ENCODE peak calls at places on chromosomes 3 and 15, in nine cellular contexts. One of them, this sample, is unnamed.

GRCh38 chr15:70344666-70345065 is 246.9 kb upstream of the TLE3 start:
- DNase-seq in WERI-Rb-1: peak; percentile 62
- DNase-seq in left ventricle myocardium inferior: no peak
- DNase-seq in adrenal gland: no peak
- DNase-seq in SK-N-SH: no peak
- DNase-seq in endothelial cell of umbilical vein: no peak
- DNase-seq in heart left ventricle: no peak
- DNase-seq in heart right ventricle: no peak
- DNase-seq in left lung: no peak
- DNase-seq in this sample: no peak

GRCh38 chr3:183857863-183858262 is 26.8 kb downstream of the PARL start:
- DNase-seq in left lung: no peak
- DNase-seq in left ventricle myocardium inferior: no peak
- DNase-seq in heart left ventricle: no peak
- DNase-seq in WERI-Rb-1: no peak
- DNase-seq in adrenal gland: no peak
- DNase-seq in SK-N-SH: no peak
- DNase-seq in endothelial cell of umbilical vein: no peak
- DNase-seq in heart right ventricle: no peak
- DNase-seq in this sample: peak; percentile 18

GRCh38 chr3:177569823-177570657 is 372.8 kb upstream of the TBL1XR1 start:
- DNase-seq in heart right ventricle: no peak
- DNase-seq in WERI-Rb-1: no peak
- DNase-seq in left lung: no peak
- DNase-seq in endothelial cell of umbilical vein: no peak
- DNase-seq in heart left ventricle: no peak
- DNase-seq in SK-N-SH: no peak
- DNase-seq in left ventricle myocardium inferior: no peak
- DNase-seq in adrenal gland: no peak
- DNase-seq in this sample: no peak

GRCh38 chr3:190825389-190826016 is 37.0 kb downstream of the GMNC start:
- DNase-seq in endothelial cell of umbilical vein: no peak
- DNase-seq in adrenal gland: no peak
- DNase-seq in left ventricle myocardium inferior: no peak
- DNase-seq in heart left ventricle: no peak
- DNase-seq in WERI-Rb-1: no peak
- DNase-seq in heart right ventricle: no peak
- DNase-seq in SK-N-SH: no peak
- DNase-seq in left lung: no peak
- DNase-seq in this sample: no peak

GRCh38 chr3:10672422-10672821 is 143.6 kb upstream of the SLC6A11 start:
- DNase-seq in adrenal gland: no peak
- DNase-seq in SK-N-SH: no peak
- DNase-seq in heart left ventricle: no peak
- DNase-seq in left lung: no peak
- DNase-seq in WERI-Rb-1: no peak
- DNase-seq in endothelial cell of umbilical vein: no peak
- DNase-seq in heart right ventricle: peak; percentile 12
- DNase-seq in left ventricle myocardium inferior: peak; percentile 23
- DNase-seq in this sample: no peak

GRCh38 chr3:99783009-99783573 is 34.6 kb upstream of the CMSS1 start:
- DNase-seq in adrenal gland: no peak
- DNase-seq in heart right ventricle: no peak
- DNase-seq in left lung: no peak
- DNase-seq in heart left ventricle: no peak
- DNase-seq in SK-N-SH: no peak
- DNase-seq in endothelial cell of umbilical vein: no peak
- DNase-seq in WERI-Rb-1: no peak
- DNase-seq in left ventricle myocardium inferior: no peak
- DNase-seq in this sample: peak; percentile 85

GRCh38 chr3:41199866-41200668 is 762 bp downstream of the CTNNB1 start:
- DNase-seq in heart left ventricle: no peak
- DNase-seq in endothelial cell of umbilical vein: peak; percentile 54
- DNase-seq in SK-N-SH: peak; percentile 85
- DNase-seq in adrenal gland: peak; percentile 18
- DNase-seq in heart right ventricle: peak; percentile 42
- DNase-seq in WERI-Rb-1: peak; percentile 24
- DNase-seq in left ventricle myocardium inferior: peak; percentile 37
- DNase-seq in left lung: no peak
- DNase-seq in this sample: no peak

GRCh38 chr3:171860830-171861535 is 17.8 kb downstream of the TMEM212 start:
- DNase-seq in SK-N-SH: no peak
- DNase-seq in WERI-Rb-1: no peak
- DNase-seq in adrenal gland: no peak
- DNase-seq in heart right ventricle: peak; percentile 74
- DNase-seq in endothelial cell of umbilical vein: peak; percentile 96
- DNase-seq in left lung: no peak
- DNase-seq in left ventricle myocardium inferior: no peak
- DNase-seq in heart left ventricle: no peak
- DNase-seq in this sample: peak; percentile 67

GRCh38 chr3:194112120-194113106 is 23.5 kb upstream of the HES1 start:
- DNase-seq in endothelial cell of umbilical vein: no peak
- DNase-seq in heart right ventricle: no peak
- DNase-seq in WERI-Rb-1: no peak
- DNase-seq in left ventricle myocardium inferior: no peak
- DNase-seq in heart left ventricle: no peak
- DNase-seq in left lung: no peak
- DNase-seq in adrenal gland: no peak
- DNase-seq in SK-N-SH: no peak
- DNase-seq in this sample: no peak

GRCh38 chr3:107208100-107208499 is 169.1 kb upstream of the CCDC54 start:
- DNase-seq in left lung: no peak
- DNase-seq in left ventricle myocardium inferior: no peak
- DNase-seq in endothelial cell of umbilical vein: peak; percentile 95
- DNase-seq in heart left ventricle: no peak
- DNase-seq in SK-N-SH: no peak
- DNase-seq in WERI-Rb-1: no peak
- DNase-seq in adrenal gland: peak; percentile 81
- DNase-seq in heart right ventricle: peak; percentile 81
- DNase-seq in this sample: peak; percentile 96

GRCh38 chr3:43369404-43370345 is 83.3 kb downstream of the SNRK start:
- DNase-seq in endothelial cell of umbilical vein: no peak
- DNase-seq in adrenal gland: no peak
- DNase-seq in heart left ventricle: no peak
- DNase-seq in WERI-Rb-1: no peak
- DNase-seq in heart right ventricle: no peak
- DNase-seq in left lung: no peak
- DNase-seq in left ventricle myocardium inferior: no peak
- DNase-seq in SK-N-SH: no peak
- DNase-seq in this sample: no peak

GRCh38 chr3:46449755-46450552 is 14.8 kb downstream of the LTF start:
- DNase-seq in endothelial cell of umbilical vein: no peak
- DNase-seq in heart right ventricle: no peak
- DNase-seq in heart left ventricle: no peak
- DNase-seq in left lung: no peak
- DNase-seq in left ventricle myocardium inferior: no peak
- DNase-seq in SK-N-SH: peak; percentile 58
- DNase-seq in adrenal gland: no peak
- DNase-seq in WERI-Rb-1: no peak
- DNase-seq in this sample: no peak

GRCh38 chr15:72797338-72797689 is 13.8 kb upstream of the ADPGK start:
- DNase-seq in endothelial cell of umbilical vein: no peak
- DNase-seq in WERI-Rb-1: no peak
- DNase-seq in adrenal gland: no peak
- DNase-seq in heart left ventricle: no peak
- DNase-seq in heart right ventricle: no peak
- DNase-seq in left lung: no peak
- DNase-seq in left ventricle myocardium inferior: no peak
- DNase-seq in SK-N-SH: no peak
- DNase-seq in this sample: no peak

GRCh38 chr15:72797834-72798233 is 14.3 kb upstream of the ADPGK start:
- DNase-seq in left ventricle myocardium inferior: no peak
- DNase-seq in SK-N-SH: no peak
- DNase-seq in heart left ventricle: no peak
- DNase-seq in heart right ventricle: no peak
- DNase-seq in left lung: no peak
- DNase-seq in WERI-Rb-1: no peak
- DNase-seq in adrenal gland: no peak
- DNase-seq in endothelial cell of umbilical vein: no peak
- DNase-seq in this sample: no peak

GRCh38 chr15:72796210-72796514 is 12.6 kb upstream of the ADPGK start:
- DNase-seq in left ventricle myocardium inferior: no peak
- DNase-seq in adrenal gland: no peak
- DNase-seq in heart right ventricle: no peak
- DNase-seq in heart left ventricle: no peak
- DNase-seq in left lung: no peak
- DNase-seq in endothelial cell of umbilical vein: no peak
- DNase-seq in SK-N-SH: no peak
- DNase-seq in WERI-Rb-1: no peak
- DNase-seq in this sample: no peak

GRCh38 chr15:72800819-72801481 is 17.4 kb upstream of the ADPGK start:
- DNase-seq in WERI-Rb-1: no peak
- DNase-seq in left lung: no peak
- DNase-seq in left ventricle myocardium inferior: no peak
- DNase-seq in heart right ventricle: no peak
- DNase-seq in SK-N-SH: no peak
- DNase-seq in endothelial cell of umbilical vein: no peak
- DNase-seq in heart left ventricle: no peak
- DNase-seq in adrenal gland: no peak
- DNase-seq in this sample: no peak

GRCh38 chr15:72796515-72797337 is 13.2 kb upstream of the ADPGK start:
- DNase-seq in heart left ventricle: peak; percentile 73
- DNase-seq in left lung: peak; percentile 92
- DNase-seq in heart right ventricle: peak; percentile 26
- DNase-seq in WERI-Rb-1: peak; percentile 47
- DNase-seq in endothelial cell of umbilical vein: peak; percentile 2
- DNase-seq in adrenal gland: no peak
- DNase-seq in left ventricle myocardium inferior: peak; percentile 44
- DNase-seq in SK-N-SH: peak; percentile 93
- DNase-seq in this sample: no peak
- H3K4me3 ChIP-seq in heart left ventricle: peak overlapping the region; percentile 49
- H3K4me3 ChIP-seq in left lung: peak overlapping the region; percentile 44
- H3K4me3 ChIP-seq in heart right ventricle: peak overlapping the region; percentile 44
- H3K4me3 ChIP-seq in WERI-Rb-1: peak overlapping the region; percentile 52
- H3K4me3 ChIP-seq in endothelial cell of umbilical vein: peak overlapping the region; percentile 25
- H3K4me3 ChIP-seq in adrenal gland: no peak overlapping the region
- H3K4me3 ChIP-seq in left ventricle myocardium inferior: peak overlapping the region; percentile 66
- H3K4me3 ChIP-seq in SK-N-SH: peak overlapping the region; percentile 70
- H3K4me3 ChIP-seq in this sample: peak overlapping the region; percentile 60

GRCh38 chr3:126081618-126082333 is 2.1 kb downstream of the SLC41A3 start:
- DNase-seq in endothelial cell of umbilical vein: no peak
- DNase-seq in SK-N-SH: peak; percentile 50
- DNase-seq in WERI-Rb-1: peak; percentile 32
- DNase-seq in left ventricle myocardium inferior: no peak
- DNase-seq in heart left ventricle: no peak
- DNase-seq in heart right ventricle: no peak
- DNase-seq in left lung: no peak
- DNase-seq in adrenal gland: peak; percentile 90
- DNase-seq in this sample: peak; percentile 37

GRCh38 chr3:126083511-126083912 is 412 bp downstream of the SLC41A3 start:
- DNase-seq in adrenal gland: peak; percentile 38
- DNase-seq in left lung: no peak
- DNase-seq in endothelial cell of umbilical vein: peak; percentile 18
- DNase-seq in SK-N-SH: peak; percentile 88
- DNase-seq in left ventricle myocardium inferior: peak; percentile 46
- DNase-seq in heart left ventricle: no peak
- DNase-seq in heart right ventricle: no peak
- DNase-seq in WERI-Rb-1: peak; percentile 63
- DNase-seq in this sample: no peak

GRCh38 chr3:126083913-126084514 is at the start of gene SLC41A3:
- DNase-seq in heart right ventricle: peak; percentile 92
- DNase-seq in WERI-Rb-1: peak; percentile 94
- DNase-seq in adrenal gland: peak; percentile 87
- DNase-seq in left lung: peak; percentile 97
- DNase-seq in left ventricle myocardium inferior: peak; percentile 93
- DNase-seq in SK-N-SH: peak; percentile 96
- DNase-seq in endothelial cell of umbilical vein: peak; percentile 74
- DNase-seq in heart left ventricle: peak; percentile 95
- DNase-seq in this sample: peak; percentile 56

GRCh38 chr3:126083138-126083445 is 832 bp downstream of the SLC41A3 start:
- DNase-seq in heart left ventricle: no peak
- DNase-seq in adrenal gland: no peak
- DNase-seq in left ventricle myocardium inferior: no peak
- DNase-seq in WERI-Rb-1: no peak
- DNase-seq in left lung: no peak
- DNase-seq in endothelial cell of umbilical vein: no peak
- DNase-seq in heart right ventricle: no peak
- DNase-seq in SK-N-SH: no peak
- DNase-seq in this sample: no peak

GRCh38 chr3:126082334-126083137 is 1.4 kb downstream of the SLC41A3 start:
- DNase-seq in SK-N-SH: no peak
- DNase-seq in left lung: no peak
- DNase-seq in heart left ventricle: no peak
- DNase-seq in endothelial cell of umbilical vein: no peak
- DNase-seq in heart right ventricle: no peak
- DNase-seq in WERI-Rb-1: no peak
- DNase-seq in adrenal gland: no peak
- DNase-seq in left ventricle myocardium inferior: no peak
- DNase-seq in this sample: no peak
- H3K27ac ChIP-seq in SK-N-SH: no peak overlapping the region
- H3K27ac ChIP-seq in left lung: no peak overlapping the region
- H3K27ac ChIP-seq in heart left ventricle: peak overlapping the region; percentile 91
- H3K27ac ChIP-seq in endothelial cell of umbilical vein: no peak overlapping the region
- H3K27ac ChIP-seq in heart right ventricle: peak overlapping the region; percentile 88
- H3K27ac ChIP-seq in WERI-Rb-1: no peak overlapping the region
- H3K27ac ChIP-seq in adrenal gland: no peak overlapping the region
- H3K27ac ChIP-seq in left ventricle myocardium inferior: peak overlapping the region; percentile 95
- H3K27ac ChIP-seq in this sample: no peak overlapping the region

DNA sequence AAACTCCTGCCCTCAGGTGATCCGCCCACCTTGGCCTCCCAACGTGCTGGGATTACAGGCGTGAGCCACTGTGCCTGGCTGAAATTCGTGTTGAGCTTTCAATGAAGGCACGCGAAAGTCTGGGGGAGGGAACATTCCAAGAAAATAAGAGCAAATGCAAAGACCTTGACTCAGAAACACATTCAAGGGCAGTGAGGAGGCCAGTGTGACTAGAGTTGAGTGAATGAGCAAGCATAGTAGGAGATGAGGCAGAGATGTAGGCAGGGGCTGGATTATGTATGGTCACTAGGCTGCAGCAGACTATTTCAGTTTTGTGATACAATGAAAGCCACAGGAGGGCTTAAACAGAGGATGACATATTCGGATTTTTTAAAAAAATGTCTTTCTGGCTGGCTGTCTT is 67.0 kb downstream of the SCN11A start:
- DNase-seq in left lung: no peak
- DNase-seq in WERI-Rb-1: no peak
- DNase-seq in left ventricle myocardium inferior: no peak
- DNase-seq in adrenal gland: no peak
- DNase-seq in endothelial cell of umbilical vein: no peak
- DNase-seq in heart right ventricle: no peak
- DNase-seq in heart left ventricle: no peak
- DNase-seq in SK-N-SH: no peak
- DNase-seq in this sample: peak; percentile 79
- H3K27me3 ChIP-seq in left lung: no peaks in the 10 kb centered on the region
- H3K27me3 ChIP-seq in WERI-Rb-1: peaks cover 28% of the 10 kb centered on the region
- H3K27me3 ChIP-seq in left ventricle myocardium inferior: peaks cover 36% of the 10 kb centered on the region
- H3K27me3 ChIP-seq in adrenal gland: no peaks in the 10 kb centered on the region
- H3K27me3 ChIP-seq in endothelial cell of umbilical vein: no peaks in the 10 kb centered on the region
- H3K27me3 ChIP-seq in heart right ventricle: no peaks in the 10 kb centered on the region
- H3K27me3 ChIP-seq in heart left ventricle: no peaks in the 10 kb centered on the region
- H3K27me3 ChIP-seq in SK-N-SH: no peaks in the 10 kb centered on the region
- H3K27me3 ChIP-seq in this sample: no peaks in the 10 kb centered on the region

DNA sequence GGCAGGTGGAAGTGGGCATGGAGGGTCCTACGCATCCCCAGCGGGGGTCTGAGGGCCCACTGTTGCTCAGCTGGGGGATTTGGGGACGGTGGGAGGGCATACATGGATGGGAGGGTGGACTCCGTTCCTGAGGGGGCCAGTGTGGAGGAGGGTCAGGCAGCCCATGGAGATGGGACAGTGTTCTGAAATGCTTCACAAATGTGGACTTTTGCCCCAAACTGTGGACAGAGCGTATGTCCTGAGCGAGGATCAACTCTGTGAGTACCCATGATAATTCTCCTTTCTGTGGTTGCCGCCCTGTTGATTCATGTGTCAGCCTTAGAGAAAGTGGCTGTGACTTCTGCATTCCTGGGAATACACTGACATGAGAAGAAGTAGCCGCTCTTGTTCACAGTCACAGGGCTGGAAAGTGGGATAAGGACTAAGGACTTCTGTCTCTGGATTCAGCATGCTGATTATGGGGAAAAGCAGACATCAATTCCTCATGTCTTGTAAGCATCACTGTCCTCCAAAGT is 33.4 kb downstream of the SMAD3 start:
- DNase-seq in left lung: no peak
- DNase-seq in adrenal gland: no peak
- DNase-seq in left ventricle myocardium inferior: no peak
- DNase-seq in heart right ventricle: no peak
- DNase-seq in heart left ventricle: no peak
- DNase-seq in SK-N-SH: no peak
- DNase-seq in WERI-Rb-1: no peak
- DNase-seq in endothelial cell of umbilical vein: no peak
- DNase-seq in this sample: no peak
- H3K4me3 ChIP-seq in left lung: no peak overlapping the region
- H3K4me3 ChIP-seq in adrenal gland: no peak overlapping the region
- H3K4me3 ChIP-seq in left ventricle myocardium inferior: peak overlapping the region; percentile 18
- H3K4me3 ChIP-seq in heart right ventricle: no peak overlapping the region
- H3K4me3 ChIP-seq in heart left ventricle: no peak overlapping the region
- H3K4me3 ChIP-seq in SK-N-SH: no peak overlapping the region
- H3K4me3 ChIP-seq in WERI-Rb-1: no peak overlapping the region
- H3K4me3 ChIP-seq in endothelial cell of umbilical vein: no peak overlapping the region
- H3K4me3 ChIP-seq in this sample: no peak overlapping the region